ENCODE peak calls at places on chromosomes 3 and 15, in four cellular contexts. A, D, N and F are unnamed samples.

GRCh38 chr3:3799173-3800075 is at the start of gene LRRN1:
- DNase-seq in A (peak), D (no peak), N (peak), F (no peak)

GRCh38 chr3:65899226-65899625 is 139.5 kb downstream of the MAGI1 start:
- DNase-seq in A (no peak), D (no peak), N (no peak), F (no peak)

GRCh38 chr3:112860898-112861297 is 14.2 kb upstream of the CD200R1L start:
- DNase-seq in A (no peak), D (no peak), N (no peak), F (no peak)

GRCh38 chr3:145776782-145777408 is 384.1 kb downstream of the PLOD2 start:
- DNase-seq in A (peak), D (peak), N (peak), F (peak)

GRCh38 chr15:70528270-70528706 is 235.1 kb downstream of the UACA start:
- DNase-seq in A (no peak), D (peak), N (no peak), F (no peak)

GRCh38 chr3:106809633-106810460 is 567.4 kb upstream of the CCDC54 start:
- DNase-seq in A (no peak), D (no peak), N (no peak), F (no peak)

GRCh38 chr15:100715571-100716455 is 113.4 kb downstream of the ASB7 start:
- DNase-seq in A (no peak), D (no peak), N (no peak), F (no peak)

GRCh38 chr15:35698978-35699377 is 153.0 kb upstream of the DPH6 start:
- DNase-seq in A (no peak), D (no peak), N (no peak), F (no peak)

GRCh38 chr3:14853280-14853956 is 34.7 kb downstream of the FGD5 start:
- DNase-seq in A (no peak), D (no peak), N (no peak), F (no peak)

GRCh38 chr3:43120937-43121336 is 15.1 kb upstream of the POMGNT2 start:
- DNase-seq in A (no peak), D (no peak), N (no peak), F (no peak)

GRCh38 chr15:33243869-33244268 is 49.4 kb upstream of the FMN1 start:
- DNase-seq in A (peak), D (no peak), N (no peak), F (no peak)

GRCh38 chr3:52527039-52527731 is 6.5 kb downstream of the NT5DC2 start:
- DNase-seq in A (no peak), D (no peak), N (no peak), F (no peak)

GRCh38 chr15:95085056-95085455 is 853.7 kb downstream of the MCTP2 start:
- DNase-seq in A (no peak), D (no peak), N (no peak), F (no peak)

GRCh38 chr3:43876648-43877047 is 185.9 kb downstream of the ABHD5 start:
- DNase-seq in A (no peak), D (no peak), N (no peak), F (no peak)

GRCh38 chr3:4581452-4581851 is 88.3 kb downstream of the ITPR1 start:
- DNase-seq in A (no peak), D (no peak), N (no peak), F (no peak)

GRCh38 chr3:43629741-43630140 is 7.9 kb upstream of the ANO10 start:
- DNase-seq in A (no peak), D (no peak), N (no peak), F (no peak)

GRCh38 chr3:9820543-9820942 is 10.5 kb downstream of the TTLL3 start:
- DNase-seq in A (no peak), D (no peak), N (no peak), F (no peak)

GRCh38 chr3:193572426-193572908 is 17.8 kb upstream of the ATP13A4 start:
- DNase-seq in A (peak), D (no peak), N (no peak), F (peak)

GRCh38 chr15:88284441-88285106 is 28.0 kb upstream of the NTRK3 start:
- DNase-seq in A (no peak), D (no peak), N (no peak), F (no peak)

GRCh38 chr15:52523192-52523591 is 5.5 kb downstream of the MYO5A start:
- DNase-seq in A (no peak), D (no peak), N (no peak), F (no peak)

GRCh38 chr15:98789020-98789419 is 140.7 kb downstream of the IGF1R start:
- DNase-seq in A (no peak), D (no peak), N (no peak), F (no peak)

GRCh38 chr3:31704156-31704555 is 171.4 kb downstream of the STT3B start:
- DNase-seq in A (no peak), D (no peak), N (no peak), F (no peak)

GRCh38 chr15:57931570-57931969 is 133.9 kb downstream of the ALDH1A2 start:
- DNase-seq in A (no peak), D (no peak), N (no peak), F (no peak)

GRCh38 chr3:112111785-112112402 is 21.2 kb downstream of the GCSAM start:
- DNase-seq in A (peak), D (no peak), N (peak), F (peak)

GRCh38 chr3:132083583-132084372 is 49.0 kb upstream of the CPNE4 start:
- DNase-seq in A (no peak), D (no peak), N (no peak), F (no peak)

GRCh38 chr3:107629556-107629955 is 106.8 kb downstream of the BBX start:
- DNase-seq in A (no peak), D (no peak), N (no peak), F (no peak)

GRCh38 chr3:107117922-107118576 is 259.2 kb upstream of the CCDC54 start:
- DNase-seq in A (peak), D (no peak), N (peak), F (peak)

GRCh38 chr3:174640932-174641331 is 218.2 kb upstream of the NAALADL2 start:
- DNase-seq in A (no peak), D (no peak), N (no peak), F (no peak)

GRCh38 chr3:15887261-15887660 is 89.5 kb upstream of the ANKRD28 start:
- DNase-seq in A (no peak), D (no peak), N (no peak), F (no peak)

GRCh38 chr3:188111002-188111584 is 42.9 kb upstream of the LPP start:
- DNase-seq in A (no peak), D (no peak), N (no peak), F (no peak)

GRCh38 chr15:99386429-99386828 is 135.1 kb downstream of the LRRC28 start:
- DNase-seq in A (no peak), D (no peak), N (no peak), F (no peak)

GRCh38 chr15:74343127-74343796 is 24.2 kb downstream of the CYP11A1 start:
- DNase-seq in A (no peak), D (no peak), N (no peak), F (no peak)

GRCh38 chr15:39248204-39248603 is 332.7 kb upstream of the THBS1 start:
- DNase-seq in A (no peak), D (no peak), N (no peak), F (no peak)

GRCh38 chr3:60759439-60759838 is 491.8 kb downstream of the FHIT start:
- DNase-seq in A (no peak), D (no peak), N (no peak), F (no peak)

DNA sequence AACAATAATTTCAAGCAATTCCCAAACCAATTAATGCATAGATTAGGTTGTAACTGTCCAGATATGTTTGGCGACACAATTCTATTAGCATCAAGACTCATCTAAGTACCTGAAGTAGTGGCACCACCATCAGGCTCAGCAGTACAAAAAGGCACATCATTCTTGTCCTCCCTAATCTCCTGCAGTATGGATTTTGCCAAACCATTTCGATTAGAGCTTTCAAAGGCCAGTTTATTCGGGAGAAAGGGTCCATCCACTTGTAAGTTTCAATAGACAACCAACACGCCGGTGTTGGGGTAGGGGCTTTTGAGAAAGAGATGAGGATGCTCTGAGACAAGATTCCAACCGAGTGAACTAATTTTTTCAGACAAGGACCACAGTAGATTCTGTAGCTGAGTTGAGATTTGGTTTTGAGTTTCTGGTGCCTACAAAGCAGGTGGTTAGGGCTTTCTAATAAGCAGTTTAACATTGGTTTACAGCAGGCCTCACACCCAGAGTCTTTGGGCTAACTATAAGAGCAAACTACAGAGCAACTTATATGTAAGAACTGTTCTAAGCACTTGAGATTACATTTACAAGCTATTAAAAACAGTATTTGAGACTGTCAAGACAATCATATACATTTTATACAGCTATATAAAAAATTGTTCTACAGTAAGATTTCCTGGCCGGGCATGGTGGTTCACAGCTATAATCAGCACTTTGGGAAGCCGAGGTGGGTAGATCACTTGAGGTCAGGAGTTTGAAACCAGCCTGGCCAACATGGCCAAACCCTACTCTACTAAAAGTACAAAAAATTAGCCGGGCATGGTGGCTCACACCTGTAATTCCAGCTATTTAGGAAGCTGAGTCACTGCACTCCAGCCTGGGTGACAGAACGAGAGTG is 4.5 kb downstream of the RPL22L1 start:
- DNase-seq in A (no peak), D (no peak), N (no peak), F (no peak)
- TF ChIP-seq NRF1 in A (no peak), D (no peak), N (peak), F (no peak)

DNA sequence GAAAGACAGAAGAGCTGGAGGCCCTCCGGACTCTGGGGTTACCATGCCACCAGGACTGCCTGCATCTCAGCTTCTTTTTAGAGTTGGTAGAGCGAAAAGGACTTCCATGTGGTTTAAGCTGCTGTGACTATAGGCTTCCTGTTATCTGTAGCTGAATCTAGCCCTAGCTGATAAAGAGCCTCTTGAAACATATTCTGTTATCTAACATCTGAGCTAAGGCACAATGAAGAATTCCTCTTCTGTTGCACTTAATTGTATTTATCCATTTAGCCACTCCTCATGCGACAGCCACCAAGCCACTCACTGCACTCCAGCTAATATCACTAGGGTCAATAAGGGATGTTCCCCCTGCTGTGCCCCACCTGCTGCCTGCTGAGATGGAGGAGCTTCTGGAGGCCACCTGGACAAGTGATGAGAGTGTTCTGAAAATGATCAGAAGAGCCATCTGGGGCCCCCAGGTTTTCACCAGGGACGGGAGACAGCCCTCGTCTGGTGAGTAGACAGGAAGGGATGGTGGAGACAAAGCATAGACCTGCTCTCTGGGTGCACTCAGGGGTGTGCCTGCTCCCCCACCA is 94.6 kb upstream of the PLXNA1 start:
- DNase-seq in A (no peak), D (no peak), N (no peak), F (no peak)
- TF ChIP-seq NRF1 in A (no peak), D (no peak), N (no peak), F (no peak)

DNA sequence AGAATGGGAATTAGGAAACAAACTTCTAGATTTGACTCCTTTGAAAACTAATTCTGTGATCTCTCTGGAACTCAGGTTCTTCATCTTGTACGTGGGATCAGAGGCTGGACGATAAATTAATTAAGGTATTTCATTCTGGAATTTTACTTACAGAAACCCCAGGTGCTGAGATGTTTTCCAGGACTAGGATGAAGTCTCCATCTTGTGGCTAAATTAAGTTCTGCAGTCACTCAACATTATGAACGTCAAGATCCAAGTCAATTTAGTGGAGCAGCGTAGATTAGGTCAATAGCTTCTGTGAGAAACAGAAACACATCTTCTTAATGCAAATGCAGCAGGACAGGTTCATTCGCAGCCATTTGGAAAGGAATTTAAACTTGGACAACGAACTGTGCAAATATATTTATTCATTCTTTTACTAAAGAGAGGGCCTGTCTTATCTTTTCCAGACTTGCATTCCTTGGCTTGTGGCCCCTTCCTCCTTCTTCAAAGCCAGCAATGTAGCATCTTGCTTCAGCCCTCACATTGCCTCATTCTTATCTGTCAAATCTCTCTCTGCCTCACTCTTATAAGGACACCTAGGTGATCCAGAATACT is 26.7 kb upstream of the TMC3 start:
- DNase-seq in A (peak), D (peak), N (no peak), F (peak)
- TF ChIP-seq NRF1 in A (peak), D (no peak), N (no peak), F (no peak)

GRCh38 chr15:48086582-48086981 is 34.2 kb upstream of the SLC24A5 start:
- DNase-seq in A (no peak), D (no peak), N (no peak), F (no peak)
- TF ChIP-seq NRF1 in A (no peak), D (no peak), N (no peak), F (no peak)

GRCh38 chr3:166451997-166452396 is 614.8 kb upstream of the BCHE start:
- DNase-seq in A (no peak), D (no peak), N (no peak), F (no peak)

GRCh38 chr3:166453472-166453871 is 616.2 kb upstream of the BCHE start:
- DNase-seq in A (no peak), D (no peak), N (no peak), F (no peak)

GRCh38 chr3:166457382-166457781 is 620.2 kb upstream of the BCHE start:
- DNase-seq in A (no peak), D (no peak), N (no peak), F (no peak)

GRCh38 chr3:166455724-166456123 is 618.5 kb upstream of the BCHE start:
- DNase-seq in A (no peak), D (no peak), N (no peak), F (no peak)

DNA sequence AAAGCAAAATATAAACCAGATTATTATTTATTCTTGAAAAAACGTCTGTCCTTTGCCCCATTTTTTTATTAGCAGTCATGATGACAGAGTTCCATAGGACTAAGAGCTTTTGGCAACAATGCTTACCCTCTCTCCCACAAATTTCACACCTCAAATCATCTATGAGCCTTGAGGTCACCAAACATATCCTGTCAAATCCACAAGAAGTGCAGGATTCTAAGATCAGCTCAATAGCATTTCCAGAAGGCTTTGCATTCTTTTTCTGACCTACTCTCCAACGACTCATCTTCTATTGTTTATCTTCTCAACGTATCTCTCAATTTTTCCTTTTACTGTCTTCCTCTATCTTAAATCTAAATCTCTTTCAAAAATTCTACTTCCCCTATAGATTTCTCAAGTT is 619.1 kb upstream of the BCHE start:
- DNase-seq in A (no peak), D (no peak), N (no peak), F (no peak)
- TF ChIP-seq NRF1 in A (no peak), D (no peak), N (no peak), F (no peak)

DNA sequence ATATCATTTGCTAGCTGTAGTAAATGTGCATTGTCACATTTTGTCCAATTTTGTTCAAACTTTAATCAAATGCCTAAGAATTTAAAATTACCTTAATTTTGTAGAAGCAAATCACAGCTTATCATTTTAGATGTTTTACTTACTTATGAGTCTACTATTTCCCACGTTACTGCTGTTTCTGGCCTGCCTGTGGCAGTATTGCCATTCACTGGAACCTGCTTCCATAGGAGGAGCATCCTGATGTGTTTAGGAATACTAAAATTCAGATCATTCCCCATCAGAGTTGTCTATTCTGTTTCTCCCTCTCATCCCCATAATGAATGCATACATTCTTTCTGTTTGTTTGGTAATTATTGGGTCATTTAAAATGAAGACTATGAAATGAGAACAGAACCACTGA is 119.5 kb upstream of the SNRPN start:
- DNase-seq in A (no peak), D (no peak), N (no peak), F (no peak)
- TF ChIP-seq NRF1 in A (no peak), D (no peak), N (no peak), F (no peak)

GRCh38 chr3:141000027-141000663 is 51.0 kb upstream of the SPSB4 start:
- DNase-seq in A (peak), D (peak), N (peak), F (peak)

GRCh38 chr3:140995881-140996280 is 54.2 kb downstream of the SLC25A36 start:
- DNase-seq in A (no peak), D (no peak), N (no peak), F (no peak)

GRCh38 chr3:140994316-140994715 is 52.7 kb downstream of the SLC25A36 start:
- DNase-seq in A (no peak), D (no peak), N (no peak), F (no peak)
- TF ChIP-seq NRF1 in A (no peak), D (no peak), N (no peak), F (no peak)

DNA sequence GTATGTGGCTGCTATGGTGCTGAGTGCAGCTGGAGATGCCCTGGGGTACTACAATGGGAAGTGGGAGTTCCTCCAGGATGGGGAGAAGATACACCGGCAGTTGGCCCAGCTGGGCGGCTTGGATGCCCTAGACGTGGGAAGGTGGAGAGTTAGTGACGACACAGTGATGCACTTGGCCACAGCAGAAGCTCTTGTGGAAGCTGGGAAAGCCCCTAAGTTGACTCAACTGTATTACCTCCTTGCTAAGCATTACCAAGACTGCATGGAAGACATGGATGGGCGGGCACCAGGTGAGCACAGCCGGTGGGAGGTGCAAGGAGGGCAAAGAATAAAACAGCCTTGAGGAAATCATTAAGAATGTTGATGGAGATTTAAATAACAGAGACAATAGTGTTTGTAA is 2.9 kb downstream of the ADPRH start:
- DNase-seq in A (no peak), D (no peak), N (no peak), F (no peak)
- TF ChIP-seq NRF1 in A (no peak), D (no peak), N (no peak), F (no peak)

GRCh38 chr3:177724020-177724638 is 526.8 kb upstream of the TBL1XR1 start:
- DNase-seq in A (no peak), D (no peak), N (no peak), F (no peak)
- TF ChIP-seq NRF1 in A (no peak), D (no peak), N (no peak), F (no peak)